ENCODE peak calls at places on chromosomes 3 and 15, in ten cellular contexts. B is coronary artery; E is stimulated activated CD4-positive, alpha-beta T cell treated with anti-CD3 and anti-CD28 coated beads, Interleukin-2, amount 100 ng/mL, for 48 hours; G is KG1; N is NCI-H524; P is Caki2; X is hypothalamus; I is activated effector memory CD4-positive, alpha-beta T cell treated with Interleukin-2 at 50 U/mL for 16 hours; D is progenitor cell of endocrine pancreas; K is NCI-H1048. A is an unnamed sample.

GRCh38 chr3:37198996-37199395 is 24.6 kb upstream of the LRRFIP2 start:
- DNase-seq in B (no peak), E (no peak), G (no peak), N (no peak), P (no peak), X (no peak), I (no peak), D (no peak), K (no peak), A (no peak)

GRCh38 chr15:50907866-50908208 is 646 bp upstream of the AP4E1 start:
- DNase-seq in B (no peak), E (peak; percentile 37), G (no peak), N (peak; percentile 63), P (peak; percentile 49), X (no peak), I (peak; percentile 28), D (peak; percentile 33), K (no peak), A (no peak)

GRCh38 chr3:155548194-155548593 is 196.7 kb downstream of the PLCH1 start:
- DNase-seq in B (no peak), E (no peak), G (no peak), N (no peak), P (peak; percentile 40), X (no peak), I (no peak), D (no peak), K (no peak), A (no peak)

GRCh38 chr15:49881433-49881832 is 237.6 kb downstream of the ATP8B4 start:
- DNase-seq in B (no peak), E (no peak), G (no peak), N (no peak), P (no peak), X (no peak), I (no peak), D (no peak), K (no peak), A (no peak)

GRCh38 chr3:24477090-24477656 is 17.5 kb downstream of the THRB start:
- DNase-seq in B (no peak), E (no peak), G (no peak), N (no peak), P (no peak), X (no peak), I (no peak), D (no peak), K (no peak), A (no peak)

GRCh38 chr3:127177226-127177625 is 15.7 kb upstream of the PRR23E start:
- DNase-seq in B (peak; percentile 35), E (no peak), G (no peak), N (peak; percentile 58), P (no peak), X (no peak), I (no peak), D (no peak), K (no peak), A (peak; percentile 12)

GRCh38 chr3:16307832-16308531 is 43.0 kb downstream of the OXNAD1 start:
- DNase-seq in B (no peak), E (no peak), G (no peak), N (no peak), P (no peak), X (no peak), I (no peak), D (no peak), K (no peak), A (no peak)

GRCh38 chr3:115595611-115596010 is 27.7 kb upstream of the GAP43 start:
- DNase-seq in B (no peak), E (no peak), G (no peak), N (no peak), P (no peak), X (no peak), I (no peak), D (no peak), K (no peak), A (no peak)

GRCh38 chr15:97874139-97874538 is 86.4 kb upstream of the ARRDC4 start:
- DNase-seq in B (no peak), E (no peak), G (no peak), N (peak; percentile 70), P (no peak), X (no peak), I (no peak), D (no peak), K (no peak), A (no peak)

GRCh38 chr3:150062492-150062891 is 91.8 kb upstream of the PFN2 start:
- DNase-seq in B (no peak), E (no peak), G (no peak), N (no peak), P (no peak), X (no peak), I (no peak), D (no peak), K (no peak), A (no peak)

GRCh38 chr3:81910244-81910852 is 148.9 kb upstream of the GBE1 start:
- DNase-seq in B (no peak), E (no peak), G (peak; percentile 20), N (peak; percentile 34), P (peak; percentile 20), X (no peak), I (no peak), D (no peak), K (peak; percentile 8), A (peak; percentile 51)

GRCh38 chr15:93217343-93217742 is 128.3 kb upstream of the RGMA start:
- DNase-seq in B (no peak), E (no peak), G (no peak), N (no peak), P (no peak), X (no peak), I (no peak), D (no peak), K (no peak), A (no peak)

GRCh38 chr15:80609512-80609946 is 85.6 kb upstream of the ABHD17C start:
- DNase-seq in B (no peak), E (no peak), G (no peak), N (no peak), P (no peak), X (no peak), I (no peak), D (no peak), K (no peak), A (no peak)

GRCh38 chr3:178060406-178060805 is 475.8 kb upstream of the KCNMB2 start:
- DNase-seq in B (no peak), E (no peak), G (no peak), N (no peak), P (no peak), X (no peak), I (no peak), D (no peak), K (no peak), A (no peak)

GRCh38 chr15:51750942-51751686 is at the start of gene TMOD2:
- DNase-seq in B (no peak), E (peak; percentile 49), G (no peak), N (peak; percentile 49), P (peak; percentile 26), X (peak; percentile 76), I (peak; percentile 49), D (peak; percentile 30), K (peak; percentile 65), A (peak; percentile 91)

GRCh38 chr3:192260611-192261010 is 466.7 kb downstream of the FGF12 start:
- DNase-seq in B (no peak), E (no peak), G (no peak), N (no peak), P (peak; percentile 68), X (no peak), I (no peak), D (no peak), K (no peak), A (no peak)

GRCh38 chr3:187062526-187063177 is 76.6 kb downstream of the RPL39L start:
- DNase-seq in B (no peak), E (no peak), G (no peak), N (no peak), P (no peak), X (no peak), I (no peak), D (no peak), K (no peak), A (no peak)

GRCh38 chr15:75727851-75728715 is 15.4 kb upstream of the CSPG4 start:
- DNase-seq in B (no peak), E (peak; percentile 62), G (peak; percentile 21), N (peak; percentile 53), P (no peak), X (peak; percentile 57), I (peak; percentile 50), D (no peak), K (no peak), A (peak; percentile 83)

GRCh38 chr15:85963262-85963760 is 116.4 kb upstream of the AGBL1 start:
- DNase-seq in B (no peak), E (no peak), G (no peak), N (no peak), P (no peak), X (no peak), I (no peak), D (no peak), K (no peak), A (no peak)

GRCh38 chr3:41653575-41654239 is 308.2 kb downstream of the ULK4 start:
- DNase-seq in B (no peak), E (no peak), G (no peak), N (no peak), P (peak; percentile 1), X (no peak), I (no peak), D (no peak), K (no peak), A (no peak)

GRCh38 chr15:46900992-46901391 is 816.3 kb upstream of the SEMA6D start:
- DNase-seq in B (no peak), E (no peak), G (no peak), N (no peak), P (no peak), X (no peak), I (no peak), D (no peak), K (no peak), A (no peak)

GRCh38 chr15:73002509-73002908 is 49.8 kb upstream of the NEO1 start:
- DNase-seq in B (no peak), E (no peak), G (no peak), N (peak; percentile 24), P (no peak), X (no peak), I (no peak), D (no peak), K (no peak), A (no peak)

GRCh38 chr3:120852412-120852811 is 55.6 kb upstream of the STXBP5L start:
- DNase-seq in B (no peak), E (no peak), G (no peak), N (no peak), P (no peak), X (no peak), I (no peak), D (no peak), K (no peak), A (no peak)

GRCh38 chr15:100266166-100266565 is 75.6 kb downstream of the ADAMTS17 start:
- DNase-seq in B (no peak), E (no peak), G (no peak), N (no peak), P (no peak), X (no peak), I (no peak), D (no peak), K (no peak), A (no peak)

GRCh38 chr15:52783191-52783829 is 6.8 kb downstream of the ONECUT1 start:
- DNase-seq in B (no peak), E (no peak), G (no peak), N (no peak), P (no peak), X (no peak), I (no peak), D (no peak), K (no peak), A (no peak)

GRCh38 chr15:74817370-74817737 is 4.7 kb downstream of the LMAN1L start:
- DNase-seq in B (no peak), E (no peak), G (no peak), N (peak; percentile 27), P (no peak), X (no peak), I (no peak), D (no peak), K (no peak), A (peak; percentile 60)

GRCh38 chr15:80888846-80889245 is 100.8 kb downstream of the MESD start:
- DNase-seq in B (no peak), E (no peak), G (no peak), N (no peak), P (no peak), X (no peak), I (no peak), D (no peak), K (no peak), A (no peak)

GRCh38 chr15:69660658-69661405 is 208.2 kb downstream of the RPLP1 start:
- DNase-seq in B (peak; percentile 31), E (no peak), G (no peak), N (no peak), P (no peak), X (no peak), I (no peak), D (no peak), K (no peak), A (no peak)

A was measured in D341Med.